ENCODE peak calls at places on chromosomes 7 and 10, in five cellular contexts. One of them, this sample, is unnamed. For H3K27me3 and H3K4me1, the result is how much of the 10 kb centered on the place peaks cover.

GRCh38 chr10:131129544-131129943 is 182.0 kb downstream of the TCERG1L start:
- DNase-seq in adrenal gland: no peak
- DNase-seq in PC-9: no peak
- DNase-seq in IMR-90: no peak
- DNase-seq in GM23248: no peak
- DNase-seq in this sample: no peak

GRCh38 chr7:132518102-132518838 is 58.0 kb downstream of the PLXNA4 start:
- DNase-seq in adrenal gland: no peak
- DNase-seq in PC-9: no peak
- DNase-seq in IMR-90: no peak
- DNase-seq in GM23248: peak
- DNase-seq in this sample: no peak

GRCh38 chr7:133843341-133843740 is 283.8 kb upstream of the LRGUK start:
- DNase-seq in adrenal gland: no peak
- DNase-seq in PC-9: no peak
- DNase-seq in IMR-90: no peak
- DNase-seq in GM23248: no peak
- DNase-seq in this sample: no peak

GRCh38 chr7:96273716-96274115 is 48.2 kb downstream of the SLC25A13 start:
- DNase-seq in adrenal gland: no peak
- DNase-seq in PC-9: no peak
- DNase-seq in IMR-90: no peak
- DNase-seq in GM23248: no peak
- DNase-seq in this sample: peak

GRCh38 chr7:2821842-2822507 is 22.1 kb downstream of the GNA12 start:
- DNase-seq in adrenal gland: no peak
- DNase-seq in PC-9: peak
- DNase-seq in IMR-90: peak
- DNase-seq in GM23248: peak
- DNase-seq in this sample: peak

GRCh38 chr10:31768467-31768866 is 160.2 kb downstream of the ARHGAP12 start:
- DNase-seq in adrenal gland: no peak
- DNase-seq in PC-9: no peak
- DNase-seq in IMR-90: peak
- DNase-seq in GM23248: peak
- DNase-seq in this sample: peak

GRCh38 chr7:84117304-84117703 is 77.3 kb downstream of the SEMA3A start:
- DNase-seq in adrenal gland: no peak
- DNase-seq in PC-9: no peak
- DNase-seq in IMR-90: no peak
- DNase-seq in GM23248: no peak
- DNase-seq in this sample: no peak

GRCh38 chr10:7317799-7318446 is 92.9 kb downstream of the SFMBT2 start:
- DNase-seq in adrenal gland: no peak
- DNase-seq in PC-9: no peak
- DNase-seq in IMR-90: no peak
- DNase-seq in GM23248: no peak
- DNase-seq in this sample: no peak

GRCh38 chr10:89553064-89553734 is 17.8 kb upstream of the SLC16A12 start:
- DNase-seq in adrenal gland: no peak
- DNase-seq in PC-9: peak
- DNase-seq in IMR-90: peak
- DNase-seq in GM23248: peak
- DNase-seq in this sample: peak

GRCh38 chr7:127632276-127632910 is 14.5 kb upstream of the PAX4 start:
- DNase-seq in adrenal gland: no peak
- DNase-seq in PC-9: no peak
- DNase-seq in IMR-90: peak
- DNase-seq in GM23248: peak
- DNase-seq in this sample: peak

GRCh38 chr10:77611670-77612069 is 25.9 kb downstream of the KCNMA1 start:
- DNase-seq in adrenal gland: no peak
- DNase-seq in PC-9: no peak
- DNase-seq in IMR-90: no peak
- DNase-seq in GM23248: no peak
- DNase-seq in this sample: no peak

GRCh38 chr10:48711830-48712229 is 27.2 kb downstream of the WDFY4 start:
- DNase-seq in adrenal gland: no peak
- DNase-seq in PC-9: no peak
- DNase-seq in IMR-90: no peak
- DNase-seq in GM23248: no peak
- DNase-seq in this sample: no peak

GRCh38 chr10:48722153-48722861 is 37.6 kb downstream of the WDFY4 start:
- DNase-seq in adrenal gland: no peak
- DNase-seq in PC-9: no peak
- DNase-seq in IMR-90: no peak
- DNase-seq in GM23248: no peak
- DNase-seq in this sample: no peak

GRCh38 chr10:48710647-48711046 is 26.0 kb downstream of the WDFY4 start:
- DNase-seq in adrenal gland: no peak
- DNase-seq in PC-9: no peak
- DNase-seq in IMR-90: no peak
- DNase-seq in GM23248: no peak
- DNase-seq in this sample: no peak

GRCh38 chr10:48713966-48714618 is 29.4 kb downstream of the WDFY4 start:
- DNase-seq in adrenal gland: no peak
- DNase-seq in PC-9: no peak
- DNase-seq in IMR-90: no peak
- DNase-seq in GM23248: no peak
- DNase-seq in this sample: no peak

GRCh38 chr10:48716393-48716792 is 31.7 kb downstream of the WDFY4 start:
- DNase-seq in adrenal gland: no peak
- DNase-seq in PC-9: no peak
- DNase-seq in IMR-90: no peak
- DNase-seq in GM23248: no peak
- DNase-seq in this sample: no peak
- H3K27me3 ChIP-seq in adrenal gland: under half
- H3K27me3 ChIP-seq in PC-9: half or more
- H3K27me3 ChIP-seq in IMR-90: under half
- H3K27me3 ChIP-seq in GM23248: half or more
- H3K27me3 ChIP-seq in this sample: under half

GRCh38 chr7:5395246-5395645 is 28.4 kb downstream of the TNRC18 start:
- DNase-seq in adrenal gland: no peak
- DNase-seq in PC-9: no peak
- DNase-seq in IMR-90: no peak
- DNase-seq in GM23248: peak
- DNase-seq in this sample: no peak
- H3K4me1 ChIP-seq in adrenal gland: under half
- H3K4me1 ChIP-seq in PC-9: under half
- H3K4me1 ChIP-seq in IMR-90: under half
- H3K4me1 ChIP-seq in GM23248: under half
- H3K4me1 ChIP-seq in this sample: under half

GRCh38 chr10:133070810-133071209 is 16.9 kb upstream of the ADGRA1 start:
- DNase-seq in adrenal gland: no peak
- DNase-seq in PC-9: no peak
- DNase-seq in IMR-90: no peak
- DNase-seq in GM23248: no peak
- DNase-seq in this sample: no peak

GRCh38 chr10:133070402-133070801 is 17.3 kb upstream of the ADGRA1 start:
- DNase-seq in adrenal gland: no peak
- DNase-seq in PC-9: no peak
- DNase-seq in IMR-90: no peak
- DNase-seq in GM23248: no peak
- DNase-seq in this sample: no peak

GRCh38 chr10:133071801-133072595 is 15.7 kb upstream of the ADGRA1 start:
- DNase-seq in adrenal gland: no peak
- DNase-seq in PC-9: no peak
- DNase-seq in IMR-90: no peak
- DNase-seq in GM23248: no peak
- DNase-seq in this sample: no peak

GRCh38 chr10:133075346-133076137 is 12.2 kb upstream of the ADGRA1 start:
- DNase-seq in adrenal gland: no peak
- DNase-seq in PC-9: no peak
- DNase-seq in IMR-90: no peak
- DNase-seq in GM23248: no peak
- DNase-seq in this sample: no peak

GRCh38 chr10:133072776-133073390 is 14.8 kb upstream of the ADGRA1 start:
- DNase-seq in adrenal gland: no peak
- DNase-seq in PC-9: no peak
- DNase-seq in IMR-90: no peak
- DNase-seq in GM23248: no peak
- DNase-seq in this sample: no peak
- H3K27me3 ChIP-seq in adrenal gland: under half
- H3K27me3 ChIP-seq in PC-9: half or more
- H3K27me3 ChIP-seq in IMR-90: under half
- H3K27me3 ChIP-seq in GM23248: under half
- H3K27me3 ChIP-seq in this sample: under half

DNA sequence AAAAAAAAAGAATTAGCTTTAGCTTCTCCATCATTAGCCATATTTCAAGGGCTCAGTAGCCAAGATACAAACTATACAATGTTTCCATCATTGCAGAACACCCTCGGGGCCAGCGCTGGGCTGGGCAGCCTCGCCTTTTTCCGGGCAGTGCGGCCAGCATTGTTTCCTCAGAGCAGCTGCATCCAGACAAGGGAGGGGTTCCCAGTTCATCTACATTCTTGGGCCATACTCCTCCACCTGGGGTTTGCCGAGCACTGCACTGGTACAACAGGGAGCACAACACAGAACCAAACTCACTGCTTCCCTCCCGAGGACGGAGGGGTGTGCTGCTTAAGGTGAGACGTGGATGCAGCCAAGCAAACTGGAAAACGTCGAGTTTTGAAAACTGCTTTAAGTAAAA is 2.4 kb upstream of the PKD1L1 start:
- DNase-seq in adrenal gland: no peak
- DNase-seq in PC-9: peak
- DNase-seq in IMR-90: no peak
- DNase-seq in GM23248: no peak
- DNase-seq in this sample: no peak
- H3K4me1 ChIP-seq in adrenal gland: under half
- H3K4me1 ChIP-seq in PC-9: under half
- H3K4me1 ChIP-seq in IMR-90: under half
- H3K4me1 ChIP-seq in GM23248: under half
- H3K4me1 ChIP-seq in this sample: under half

GRCh38 chr10:100485336-100485735 is 22.5 kb downstream of the WNT8B start:
- DNase-seq in adrenal gland: no peak
- DNase-seq in PC-9: no peak
- DNase-seq in IMR-90: no peak
- DNase-seq in GM23248: no peak
- DNase-seq in this sample: no peak
- H3K27me3 ChIP-seq in adrenal gland: under half
- H3K27me3 ChIP-seq in PC-9: under half
- H3K27me3 ChIP-seq in IMR-90: under half
- H3K27me3 ChIP-seq in GM23248: under half
- H3K27me3 ChIP-seq in this sample: under half

GRCh38 chr7:55130554-55131198 is 111.9 kb downstream of the EGFR start:
- DNase-seq in adrenal gland: no peak
- DNase-seq in PC-9: no peak
- DNase-seq in IMR-90: peak
- DNase-seq in GM23248: peak
- DNase-seq in this sample: peak
- H3K4me1 ChIP-seq in adrenal gland: under half
- H3K4me1 ChIP-seq in PC-9: half or more
- H3K4me1 ChIP-seq in IMR-90: half or more
- H3K4me1 ChIP-seq in GM23248: half or more
- H3K4me1 ChIP-seq in this sample: half or more

DNA sequence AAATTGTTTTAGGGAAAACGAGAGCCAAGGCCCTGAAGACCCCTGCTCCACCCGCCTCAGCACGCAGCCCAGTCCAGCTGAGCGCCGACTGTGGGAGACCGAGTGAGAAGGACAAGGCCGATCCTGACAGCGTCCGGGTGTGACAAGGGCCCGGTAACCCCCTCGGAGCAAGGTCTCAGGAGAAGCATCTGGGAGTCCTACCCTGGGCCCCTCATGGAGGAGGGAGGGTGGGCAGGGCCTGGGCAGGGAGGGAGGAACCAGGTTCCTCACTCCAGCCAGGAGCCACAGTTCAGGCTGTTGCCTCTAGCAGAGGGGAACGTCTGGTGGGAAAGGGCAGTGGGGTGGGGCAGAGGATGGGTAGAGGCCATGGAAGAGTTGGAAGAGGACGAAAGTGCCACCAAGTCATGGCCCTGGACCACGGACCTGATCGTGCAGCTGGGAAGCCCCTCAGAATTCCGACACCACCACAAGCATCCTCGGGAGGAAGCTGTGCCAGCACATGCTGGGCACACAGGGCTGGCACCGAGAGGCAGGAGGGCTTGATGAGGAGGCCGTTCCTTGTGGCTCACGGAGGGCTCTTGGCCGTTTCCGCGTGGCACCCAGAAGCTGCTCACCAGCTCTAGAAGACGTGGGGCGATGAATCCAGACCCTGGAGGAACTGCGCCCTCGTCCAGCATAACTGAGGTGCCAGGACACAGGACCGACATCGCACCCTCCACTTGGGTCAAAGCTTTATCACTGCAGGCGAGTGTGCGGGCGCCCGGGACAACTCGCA is 2.2 kb upstream of the KNDC1 start:
- DNase-seq in adrenal gland: no peak
- DNase-seq in PC-9: no peak
- DNase-seq in IMR-90: no peak
- DNase-seq in GM23248: no peak
- DNase-seq in this sample: no peak
- H3K27me3 ChIP-seq in adrenal gland: under half
- H3K27me3 ChIP-seq in PC-9: under half
- H3K27me3 ChIP-seq in IMR-90: under half
- H3K27me3 ChIP-seq in GM23248: under half
- H3K27me3 ChIP-seq in this sample: half or more

DNA sequence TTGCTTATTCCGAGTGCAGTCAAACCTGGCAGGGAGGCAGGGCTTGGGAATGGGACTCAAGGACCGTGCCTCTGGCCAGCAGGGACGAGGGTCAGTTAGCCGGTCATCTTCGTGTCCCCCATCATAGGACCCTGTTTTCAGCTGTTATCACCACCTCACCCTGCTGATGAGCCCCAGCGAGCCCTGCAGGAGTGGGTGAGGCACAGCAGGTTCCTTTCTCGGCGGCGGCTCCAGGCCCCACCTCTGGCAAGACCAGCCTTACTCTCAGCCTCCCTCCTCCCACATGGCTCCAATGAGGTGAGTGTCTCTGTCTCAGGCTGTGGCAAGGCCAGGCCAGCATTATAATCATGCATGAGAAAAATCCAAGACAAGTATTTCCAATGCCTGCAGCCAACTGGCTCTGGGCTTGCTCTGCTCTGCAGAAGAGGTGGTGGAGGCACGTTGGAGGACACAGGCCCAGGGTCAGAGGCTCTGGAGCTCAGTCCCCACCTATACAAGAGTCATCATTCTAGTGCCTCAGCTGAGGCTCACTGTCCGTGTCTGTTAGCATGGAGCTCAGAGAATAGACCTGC is 15.7 kb downstream of the PKD1L1 start:
- DNase-seq in adrenal gland: no peak
- DNase-seq in PC-9: no peak
- DNase-seq in IMR-90: no peak
- DNase-seq in GM23248: no peak
- DNase-seq in this sample: no peak
- H3K4me1 ChIP-seq in adrenal gland: under half
- H3K4me1 ChIP-seq in PC-9: under half
- H3K4me1 ChIP-seq in IMR-90: under half
- H3K4me1 ChIP-seq in GM23248: under half
- H3K4me1 ChIP-seq in this sample: under half

This sample was measured in adipocyte.